ENCODE peak calls at places on chromosomes 1 and 21, in five cellular contexts. One of them, this sample, is unnamed.

GRCh38 chr21:43331962-43332458 is 94.9 kb downstream of the SIK1 start:
- DNase-seq in HS-27A: no peak
- DNase-seq in HL-60: no peak
- DNase-seq in Panc1: no peak
- DNase-seq in nephron progenitor cell: no peak
- DNase-seq in this sample: no peak

GRCh38 chr1:40866408-40866788 is 4.2 kb upstream of the CITED4 start:
- DNase-seq in HL-60: no peak
- DNase-seq in HS-27A: no peak
- DNase-seq in nephron progenitor cell: no peak
- DNase-seq in Panc1: peak
- DNase-seq in this sample: no peak

GRCh38 chr1:215720121-215720520 is 153.0 kb downstream of the KCTD3 start:
- DNase-seq in nephron progenitor cell: no peak
- DNase-seq in HL-60: no peak
- DNase-seq in HS-27A: no peak
- DNase-seq in Panc1: no peak
- DNase-seq in this sample: no peak

GRCh38 chr1:153903841-153904455 is 18.8 kb downstream of the GATAD2B start:
- DNase-seq in Panc1: no peak
- DNase-seq in nephron progenitor cell: no peak
- DNase-seq in HS-27A: no peak
- DNase-seq in HL-60: no peak
- DNase-seq in this sample: no peak

GRCh38 chr1:201436461-201436860 is 14.9 kb upstream of the TNNI1 start:
- DNase-seq in Panc1: no peak
- DNase-seq in nephron progenitor cell: peak
- DNase-seq in HL-60: no peak
- DNase-seq in HS-27A: no peak
- DNase-seq in this sample: no peak

GRCh38 chr1:55245781-55246180 is 30.6 kb upstream of the USP24 start:
- DNase-seq in HL-60: no peak
- DNase-seq in HS-27A: no peak
- DNase-seq in Panc1: no peak
- DNase-seq in nephron progenitor cell: no peak
- DNase-seq in this sample: no peak

GRCh38 chr1:240575976-240576666 is 35.8 kb downstream of the GREM2 start:
- DNase-seq in nephron progenitor cell: no peak
- DNase-seq in Panc1: peak
- DNase-seq in HL-60: no peak
- DNase-seq in HS-27A: no peak
- DNase-seq in this sample: peak

GRCh38 chr1:150060260-150060659 is 7.3 kb upstream of the VPS45 start:
- DNase-seq in Panc1: no peak
- DNase-seq in HL-60: no peak
- DNase-seq in HS-27A: no peak
- DNase-seq in nephron progenitor cell: no peak
- DNase-seq in this sample: no peak

GRCh38 chr1:58814251-58815068 is 30.6 kb upstream of the JUN start:
- DNase-seq in Panc1: no peak
- DNase-seq in HS-27A: no peak
- DNase-seq in nephron progenitor cell: peak
- DNase-seq in HL-60: no peak
- DNase-seq in this sample: no peak

GRCh38 chr1:113993072-113993471 is 13.8 kb downstream of the OLFML3 start:
- DNase-seq in Panc1: no peak
- DNase-seq in HL-60: no peak
- DNase-seq in nephron progenitor cell: no peak
- DNase-seq in HS-27A: no peak
- DNase-seq in this sample: no peak